ENCODE peak calls at places on chromosomes 7 and 10, in seven cellular contexts. Y, Z, N, A, J, W and G are unnamed samples.

GRCh38 chr7:101612885-101613490 is 16.1 kb downstream of the MYL10 start:
- DNase-seq in Y (no peak), Z (no peak), N (no peak), A (no peak), J (no peak), W (no peak), G (no peak)

GRCh38 chr10:1199897-1200721 is 143.9 kb downstream of the WDR37 start:
- DNase-seq in Y (no peak), Z (no peak), N (no peak), A (peak; percentile 44), J (no peak), W (no peak), G (no peak)

GRCh38 chr7:18541189-18541870 is 45.8 kb downstream of the HDAC9 start:
- DNase-seq in Y (no peak), Z (no peak), N (no peak), A (no peak), J (no peak), W (no peak), G (no peak)

GRCh38 chr7:26156454-26157365 is 4.7 kb downstream of the NFE2L3 start:
- DNase-seq in Y (peak; percentile 28), Z (peak; percentile 84), N (no peak), A (no peak), J (peak; percentile 81), W (no peak), G (peak; percentile 19)

GRCh38 chr7:128801008-128801407 is 9.2 kb downstream of the CCDC136 start:
- DNase-seq in Y (no peak), Z (no peak), N (no peak), A (no peak), J (no peak), W (no peak), G (no peak)

GRCh38 chr10:80520661-80521488 is 16.8 kb upstream of the SH2D4B start:
- DNase-seq in Y (no peak), Z (no peak), N (no peak), A (no peak), J (no peak), W (no peak), G (no peak)

GRCh38 chr7:113100091-113100723 is 13.6 kb upstream of the GPR85 start:
- DNase-seq in Y (no peak), Z (no peak), N (peak; percentile 49), A (no peak), J (no peak), W (no peak), G (peak; percentile 87)

GRCh38 chr7:46909601-46910051 is 672.3 kb downstream of the TNS3 start:
- DNase-seq in Y (no peak), Z (no peak), N (no peak), A (no peak), J (no peak), W (no peak), G (no peak)

GRCh38 chr7:57342954-57343353 is 107.0 kb upstream of the ZNF716 start:
- DNase-seq in Y (no peak), Z (no peak), N (no peak), A (no peak), J (no peak), W (no peak), G (no peak)

GRCh38 chr10:4568731-4569130 is 257.3 kb upstream of the AKR1E2 start:
- DNase-seq in Y (no peak), Z (no peak), N (no peak), A (no peak), J (no peak), W (no peak), G (no peak)

GRCh38 chr7:112112822-112113255 is 93.4 kb downstream of the DOCK4 start:
- DNase-seq in Y (no peak), Z (no peak), N (no peak), A (no peak), J (no peak), W (no peak), G (no peak)

GRCh38 chr7:116086547-116086946 is 56.0 kb upstream of the TFEC start:
- DNase-seq in Y (no peak), Z (no peak), N (no peak), A (no peak), J (no peak), W (no peak), G (no peak)

GRCh38 chr7:30660331-30661255 is 21.7 kb downstream of the CRHR2 start:
- DNase-seq in Y (no peak), Z (no peak), N (peak; percentile 69), A (no peak), J (no peak), W (no peak), G (no peak)

GRCh38 chr7:30657131-30657530 is 25.1 kb downstream of the CRHR2 start:
- DNase-seq in Y (no peak), Z (no peak), N (no peak), A (no peak), J (no peak), W (no peak), G (no peak)

GRCh38 chr7:30658471-30659074 is 23.7 kb downstream of the CRHR2 start:
- DNase-seq in Y (no peak), Z (no peak), N (no peak), A (no peak), J (no peak), W (no peak), G (no peak)

GRCh38 chr7:30661926-30662325 is 20.3 kb downstream of the CRHR2 start:
- DNase-seq in Y (no peak), Z (no peak), N (no peak), A (no peak), J (no peak), W (no peak), G (no peak)

DNA sequence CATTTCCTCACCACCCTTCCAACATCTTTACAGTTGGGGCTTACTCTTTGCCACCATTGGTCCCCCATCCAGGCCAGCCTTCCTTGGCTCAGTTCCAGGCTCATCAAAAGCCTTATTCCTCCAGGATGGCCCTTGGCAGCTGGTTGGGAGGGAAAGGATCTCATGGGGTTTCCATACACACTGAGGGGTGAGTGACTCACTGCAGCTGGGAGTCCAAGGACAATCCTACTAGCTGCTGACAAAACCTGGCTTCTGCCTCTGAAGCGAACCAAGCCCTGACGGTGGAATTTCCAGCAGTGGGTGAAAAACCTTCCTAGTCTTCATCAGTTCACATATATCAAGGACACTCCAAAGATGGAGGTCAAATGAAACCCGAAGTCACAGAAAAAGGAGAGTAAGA is 22.9 kb downstream of the CRHR2 start:
- DNase-seq in Y (no peak), Z (no peak), N (no peak), A (no peak), J (no peak), W (no peak), G (no peak)
- TF ChIP-seq YY1 in Y (no peak), Z (no peak), N (no peak), A (no peak), J (no peak), W (no peak), G (no peak)

GRCh38 chr7:41336981-41337380 is 365.9 kb downstream of the INHBA start:
- DNase-seq in Y (no peak), Z (no peak), N (no peak), A (no peak), J (no peak), W (no peak), G (no peak)
- TF ChIP-seq YY1 in Y (no peak), Z (no peak), N (no peak), A (no peak), J (no peak), W (no peak), G (no peak)

GRCh38 chr10:15589109-15589508 is 130.6 kb downstream of the ITGA8 start:
- DNase-seq in Y (no peak), Z (no peak), N (no peak), A (no peak), J (no peak), W (no peak), G (no peak)

GRCh38 chr10:15588635-15589081 is 131.1 kb downstream of the ITGA8 start:
- DNase-seq in Y (no peak), Z (no peak), N (no peak), A (no peak), J (no peak), W (no peak), G (no peak)

GRCh38 chr10:15579605-15580004 is 140.1 kb downstream of the ITGA8 start:
- DNase-seq in Y (no peak), Z (no peak), N (no peak), A (no peak), J (no peak), W (no peak), G (no peak)

GRCh38 chr10:15587271-15587670 is 132.5 kb downstream of the ITGA8 start:
- DNase-seq in Y (no peak), Z (no peak), N (no peak), A (no peak), J (no peak), W (no peak), G (no peak)

GRCh38 chr10:15585303-15585715 is 134.4 kb downstream of the ITGA8 start:
- DNase-seq in Y (peak; percentile 51), Z (no peak), N (peak; percentile 66), A (peak; percentile 84), J (peak; percentile 27), W (peak; percentile 43), G (peak; percentile 69)
- TF ChIP-seq YY1 in Y (no peak), Z (peak; percentile 35), N (no peak), A (peak; percentile 59), J (no peak), W (no peak), G (no peak)

GRCh38 chr10:68900427-68901105 is 549 bp upstream of the DDX50 start:
- DNase-seq in Y (no peak), Z (peak; percentile 13), N (no peak), A (peak; percentile 85), J (no peak), W (no peak), G (no peak)

GRCh38 chr10:68895041-68895440 is 6.1 kb upstream of the DDX50 start:
- DNase-seq in Y (no peak), Z (no peak), N (no peak), A (no peak), J (no peak), W (no peak), G (no peak)

GRCh38 chr10:68901106-68901927 is at the start of gene DDX50:
- DNase-seq in Y (peak; percentile 96), Z (peak; percentile 97), N (peak; percentile 93), A (peak; percentile 97), J (peak; percentile 99), W (peak; percentile 96), G (no peak)

GRCh38 chr10:68899186-68899745 is 1.8 kb upstream of the DDX50 start:
- DNase-seq in Y (no peak), Z (no peak), N (no peak), A (no peak), J (no peak), W (no peak), G (no peak)

GRCh38 chr10:68897336-68897741 is 3.8 kb upstream of the DDX50 start:
- DNase-seq in Y (peak; percentile 48), Z (no peak), N (peak; percentile 64), A (peak; percentile 59), J (peak; percentile 64), W (peak; percentile 64), G (peak; percentile 31)
- TF ChIP-seq YY1 in Y (no peak), Z (no peak), N (no peak), A (no peak), J (no peak), W (no peak), G (no peak)

DNA sequence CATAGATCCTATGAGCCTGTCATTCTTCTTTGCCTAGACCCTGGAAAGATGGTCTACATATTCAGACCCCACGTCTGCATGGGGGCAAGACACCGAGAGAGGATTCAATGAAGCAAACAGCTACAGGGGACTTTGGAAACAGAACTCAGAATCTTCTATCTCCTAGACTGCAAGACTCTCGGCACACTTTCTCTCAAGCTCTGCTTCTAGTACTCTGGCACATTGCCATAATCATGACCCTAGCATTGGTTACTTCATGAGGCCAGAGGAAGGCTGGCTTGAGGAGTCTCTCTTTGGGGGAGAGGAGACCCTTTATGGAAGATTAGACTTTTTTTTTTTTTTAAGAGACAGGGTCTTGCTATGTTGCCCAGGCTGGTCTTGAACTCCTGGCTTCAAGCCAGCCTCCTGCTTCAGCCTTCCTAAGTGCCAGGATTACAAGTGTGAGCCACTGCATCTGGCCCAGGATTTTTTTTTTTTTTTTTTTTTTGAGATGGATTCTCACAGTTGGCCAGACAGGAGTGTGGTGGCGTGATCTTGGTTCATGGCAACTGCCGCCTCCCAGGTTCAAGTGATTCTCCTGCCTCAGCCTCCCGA is 20.7 kb downstream of the CCDC3 start:
- DNase-seq in Y (no peak), Z (no peak), N (no peak), A (no peak), J (no peak), W (no peak), G (no peak)
- TF ChIP-seq YY1 in Y (no peak), Z (no peak), N (no peak), A (no peak), J (no peak), W (no peak), G (no peak)